ENCODE peak calls at places on chromosomes 3 and 15, in ten cellular contexts. One of them, this sample, is unnamed.

GRCh38 chr3:51686512-51687215 is 15.6 kb downstream of the TEX264 start:
- DNase-seq in ovary: no peak
- DNase-seq in prostate gland: no peak
- DNase-seq in endothelial cell: no peak
- DNase-seq in cardiac fibroblast: peak
- DNase-seq in fibroblast of lung: no peak
- DNase-seq in lower lobe of right lung: peak
- DNase-seq in CD8-positive, alpha-beta T cell: peak
- DNase-seq in foreskin keratinocyte: peak
- DNase-seq in nephron progenitor cell: no peak
- DNase-seq in this sample: no peak

GRCh38 chr3:58306662-58307286 is 454 bp downstream of the HTD2 start:
- DNase-seq in ovary: peak
- DNase-seq in prostate gland: peak
- DNase-seq in endothelial cell: peak
- DNase-seq in cardiac fibroblast: peak
- DNase-seq in fibroblast of lung: peak
- DNase-seq in lower lobe of right lung: peak
- DNase-seq in CD8-positive, alpha-beta T cell: no peak
- DNase-seq in foreskin keratinocyte: peak
- DNase-seq in nephron progenitor cell: peak
- DNase-seq in this sample: peak

GRCh38 chr3:195238626-195239118 is 32.3 kb downstream of the XXYLT1 start:
- DNase-seq in ovary: no peak
- DNase-seq in prostate gland: no peak
- DNase-seq in endothelial cell: no peak
- DNase-seq in cardiac fibroblast: peak
- DNase-seq in fibroblast of lung: peak
- DNase-seq in lower lobe of right lung: peak
- DNase-seq in CD8-positive, alpha-beta T cell: no peak
- DNase-seq in foreskin keratinocyte: no peak
- DNase-seq in nephron progenitor cell: no peak
- DNase-seq in this sample: peak

GRCh38 chr15:40766194-40766830 is 2.4 kb downstream of the GCHFR start:
- DNase-seq in ovary: no peak
- DNase-seq in prostate gland: no peak
- DNase-seq in endothelial cell: no peak
- DNase-seq in cardiac fibroblast: peak
- DNase-seq in fibroblast of lung: no peak
- DNase-seq in lower lobe of right lung: peak
- DNase-seq in CD8-positive, alpha-beta T cell: no peak
- DNase-seq in foreskin keratinocyte: peak
- DNase-seq in nephron progenitor cell: no peak
- DNase-seq in this sample: peak

GRCh38 chr15:52673312-52673711 is 5.9 kb downstream of the ATOSA start:
- DNase-seq in ovary: no peak
- DNase-seq in prostate gland: no peak
- DNase-seq in endothelial cell: no peak
- DNase-seq in cardiac fibroblast: no peak
- DNase-seq in fibroblast of lung: no peak
- DNase-seq in lower lobe of right lung: no peak
- DNase-seq in CD8-positive, alpha-beta T cell: no peak
- DNase-seq in foreskin keratinocyte: no peak
- DNase-seq in nephron progenitor cell: no peak
- DNase-seq in this sample: no peak

GRCh38 chr15:78360426-78360825 is 20.3 kb downstream of the CRABP1 start:
- DNase-seq in ovary: no peak
- DNase-seq in prostate gland: no peak
- DNase-seq in endothelial cell: no peak
- DNase-seq in cardiac fibroblast: no peak
- DNase-seq in fibroblast of lung: no peak
- DNase-seq in lower lobe of right lung: no peak
- DNase-seq in CD8-positive, alpha-beta T cell: no peak
- DNase-seq in foreskin keratinocyte: no peak
- DNase-seq in nephron progenitor cell: peak
- DNase-seq in this sample: no peak

GRCh38 chr3:20250314-20250713 is 64.3 kb upstream of the SGO1 start:
- DNase-seq in ovary: no peak
- DNase-seq in prostate gland: no peak
- DNase-seq in endothelial cell: no peak
- DNase-seq in cardiac fibroblast: no peak
- DNase-seq in fibroblast of lung: no peak
- DNase-seq in lower lobe of right lung: no peak
- DNase-seq in CD8-positive, alpha-beta T cell: no peak
- DNase-seq in foreskin keratinocyte: no peak
- DNase-seq in nephron progenitor cell: no peak
- DNase-seq in this sample: no peak

GRCh38 chr15:100690032-100690785 is 87.8 kb downstream of the ASB7 start:
- DNase-seq in ovary: no peak
- DNase-seq in prostate gland: no peak
- DNase-seq in endothelial cell: no peak
- DNase-seq in cardiac fibroblast: no peak
- DNase-seq in fibroblast of lung: no peak
- DNase-seq in lower lobe of right lung: no peak
- DNase-seq in CD8-positive, alpha-beta T cell: no peak
- DNase-seq in foreskin keratinocyte: no peak
- DNase-seq in nephron progenitor cell: no peak
- DNase-seq in this sample: no peak

GRCh38 chr15:82768414-82769081 is 37.3 kb downstream of the FSD2 start:
- DNase-seq in ovary: no peak
- DNase-seq in prostate gland: no peak
- DNase-seq in endothelial cell: no peak
- DNase-seq in cardiac fibroblast: no peak
- DNase-seq in fibroblast of lung: peak
- DNase-seq in lower lobe of right lung: no peak
- DNase-seq in CD8-positive, alpha-beta T cell: no peak
- DNase-seq in foreskin keratinocyte: no peak
- DNase-seq in nephron progenitor cell: no peak
- DNase-seq in this sample: no peak

GRCh38 chr3:177742273-177742672 is 545.0 kb upstream of the TBL1XR1 start:
- DNase-seq in ovary: no peak
- DNase-seq in prostate gland: no peak
- DNase-seq in endothelial cell: no peak
- DNase-seq in cardiac fibroblast: no peak
- DNase-seq in fibroblast of lung: no peak
- DNase-seq in lower lobe of right lung: no peak
- DNase-seq in CD8-positive, alpha-beta T cell: no peak
- DNase-seq in foreskin keratinocyte: no peak
- DNase-seq in nephron progenitor cell: no peak
- DNase-seq in this sample: no peak

GRCh38 chr3:108202834-108203233 is 19.4 kb downstream of the IFT57 start:
- DNase-seq in ovary: no peak
- DNase-seq in prostate gland: no peak
- DNase-seq in endothelial cell: no peak
- DNase-seq in cardiac fibroblast: peak
- DNase-seq in fibroblast of lung: no peak
- DNase-seq in lower lobe of right lung: no peak
- DNase-seq in CD8-positive, alpha-beta T cell: no peak
- DNase-seq in foreskin keratinocyte: no peak
- DNase-seq in nephron progenitor cell: no peak
- DNase-seq in this sample: no peak

GRCh38 chr3:177236704-177237103 is 39.4 kb upstream of the TBL1XR1 start:
- DNase-seq in ovary: no peak
- DNase-seq in prostate gland: no peak
- DNase-seq in endothelial cell: no peak
- DNase-seq in cardiac fibroblast: peak
- DNase-seq in fibroblast of lung: no peak
- DNase-seq in lower lobe of right lung: no peak
- DNase-seq in CD8-positive, alpha-beta T cell: no peak
- DNase-seq in foreskin keratinocyte: peak
- DNase-seq in nephron progenitor cell: no peak
- DNase-seq in this sample: no peak

GRCh38 chr3:179269152-179269707 is 18.3 kb upstream of the KCNMB3 start:
- DNase-seq in ovary: no peak
- DNase-seq in prostate gland: no peak
- DNase-seq in endothelial cell: no peak
- DNase-seq in cardiac fibroblast: no peak
- DNase-seq in fibroblast of lung: no peak
- DNase-seq in lower lobe of right lung: no peak
- DNase-seq in CD8-positive, alpha-beta T cell: no peak
- DNase-seq in foreskin keratinocyte: no peak
- DNase-seq in nephron progenitor cell: no peak
- DNase-seq in this sample: no peak

GRCh38 chr3:179276743-179277142 is 25.8 kb upstream of the KCNMB3 start:
- DNase-seq in ovary: no peak
- DNase-seq in prostate gland: no peak
- DNase-seq in endothelial cell: no peak
- DNase-seq in cardiac fibroblast: no peak
- DNase-seq in fibroblast of lung: no peak
- DNase-seq in lower lobe of right lung: no peak
- DNase-seq in CD8-positive, alpha-beta T cell: no peak
- DNase-seq in foreskin keratinocyte: no peak
- DNase-seq in nephron progenitor cell: no peak
- DNase-seq in this sample: no peak

GRCh38 chr3:179276001-179276400 is 25.1 kb upstream of the KCNMB3 start:
- DNase-seq in ovary: no peak
- DNase-seq in prostate gland: no peak
- DNase-seq in endothelial cell: no peak
- DNase-seq in cardiac fibroblast: no peak
- DNase-seq in fibroblast of lung: no peak
- DNase-seq in lower lobe of right lung: no peak
- DNase-seq in CD8-positive, alpha-beta T cell: no peak
- DNase-seq in foreskin keratinocyte: no peak
- DNase-seq in nephron progenitor cell: no peak
- DNase-seq in this sample: no peak

GRCh38 chr3:179268400-179269051 is 17.6 kb upstream of the KCNMB3 start:
- DNase-seq in ovary: no peak
- DNase-seq in prostate gland: no peak
- DNase-seq in endothelial cell: no peak
- DNase-seq in cardiac fibroblast: no peak
- DNase-seq in fibroblast of lung: no peak
- DNase-seq in lower lobe of right lung: no peak
- DNase-seq in CD8-positive, alpha-beta T cell: no peak
- DNase-seq in foreskin keratinocyte: no peak
- DNase-seq in nephron progenitor cell: no peak
- DNase-seq in this sample: no peak

GRCh38 chr3:179272385-179272784 is 21.5 kb upstream of the KCNMB3 start:
- DNase-seq in ovary: no peak
- DNase-seq in prostate gland: no peak
- DNase-seq in endothelial cell: peak
- DNase-seq in cardiac fibroblast: peak
- DNase-seq in fibroblast of lung: peak
- DNase-seq in lower lobe of right lung: no peak
- DNase-seq in CD8-positive, alpha-beta T cell: no peak
- DNase-seq in foreskin keratinocyte: no peak
- DNase-seq in nephron progenitor cell: no peak
- DNase-seq in this sample: peak
- TF ChIP-seq CTCF in ovary: no peak
- TF ChIP-seq CTCF in prostate gland: no peak
- TF ChIP-seq CTCF in endothelial cell: no peak
- TF ChIP-seq CTCF in cardiac fibroblast: peak
- TF ChIP-seq CTCF in fibroblast of lung: peak
- TF ChIP-seq CTCF in lower lobe of right lung: peak
- TF ChIP-seq CTCF in CD8-positive, alpha-beta T cell: no peak
- TF ChIP-seq CTCF in foreskin keratinocyte: peak
- TF ChIP-seq CTCF in nephron progenitor cell: no peak
- TF ChIP-seq CTCF in this sample: peak

DNA sequence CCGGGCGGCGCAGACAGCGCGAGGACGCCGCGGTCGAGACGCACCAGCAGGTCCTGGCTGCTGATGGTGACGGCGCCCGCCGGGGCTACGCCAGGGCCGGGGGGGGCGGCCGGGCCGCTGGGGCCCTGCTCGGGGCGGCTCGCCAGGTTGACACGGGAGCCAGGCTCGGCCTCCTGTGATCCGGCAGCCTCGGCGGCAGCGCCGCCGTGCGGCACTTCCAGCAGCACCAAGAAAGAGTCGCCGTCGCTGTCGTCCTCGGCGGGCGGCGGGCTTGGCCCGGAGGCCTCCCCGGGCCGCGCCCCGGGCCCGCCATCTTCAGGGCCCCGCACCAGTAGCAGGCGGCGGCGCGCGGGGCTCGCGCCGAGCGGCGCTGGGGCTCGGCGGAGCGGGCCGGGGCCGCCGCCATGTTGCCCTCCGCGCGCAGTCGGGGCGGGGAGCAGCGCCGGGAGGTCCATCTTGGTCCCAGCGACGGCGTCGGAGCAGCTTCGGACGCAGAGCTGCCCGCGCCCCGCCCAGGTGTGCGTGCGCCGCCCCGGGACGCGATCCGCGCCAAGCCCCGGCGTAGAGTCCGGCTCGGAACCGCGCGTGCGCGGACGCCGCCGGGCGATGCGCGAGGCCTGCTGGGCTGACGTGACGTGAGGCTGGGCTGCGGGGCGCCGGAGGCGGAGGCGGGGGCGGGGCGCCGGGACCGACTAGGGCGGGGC is at the start of gene ZXDC:
- DNase-seq in ovary: peak
- DNase-seq in prostate gland: peak
- DNase-seq in endothelial cell: peak
- DNase-seq in cardiac fibroblast: peak
- DNase-seq in fibroblast of lung: peak
- DNase-seq in lower lobe of right lung: peak
- DNase-seq in CD8-positive, alpha-beta T cell: peak
- DNase-seq in foreskin keratinocyte: peak
- DNase-seq in nephron progenitor cell: peak
- DNase-seq in this sample: peak
- TF ChIP-seq CTCF in ovary: no peak
- TF ChIP-seq CTCF in prostate gland: peak
- TF ChIP-seq CTCF in endothelial cell: peak
- TF ChIP-seq CTCF in cardiac fibroblast: no peak
- TF ChIP-seq CTCF in fibroblast of lung: peak
- TF ChIP-seq CTCF in lower lobe of right lung: peak
- TF ChIP-seq CTCF in CD8-positive, alpha-beta T cell: peak
- TF ChIP-seq CTCF in foreskin keratinocyte: peak
- TF ChIP-seq CTCF in nephron progenitor cell: no peak
- TF ChIP-seq CTCF in this sample: peak

DNA sequence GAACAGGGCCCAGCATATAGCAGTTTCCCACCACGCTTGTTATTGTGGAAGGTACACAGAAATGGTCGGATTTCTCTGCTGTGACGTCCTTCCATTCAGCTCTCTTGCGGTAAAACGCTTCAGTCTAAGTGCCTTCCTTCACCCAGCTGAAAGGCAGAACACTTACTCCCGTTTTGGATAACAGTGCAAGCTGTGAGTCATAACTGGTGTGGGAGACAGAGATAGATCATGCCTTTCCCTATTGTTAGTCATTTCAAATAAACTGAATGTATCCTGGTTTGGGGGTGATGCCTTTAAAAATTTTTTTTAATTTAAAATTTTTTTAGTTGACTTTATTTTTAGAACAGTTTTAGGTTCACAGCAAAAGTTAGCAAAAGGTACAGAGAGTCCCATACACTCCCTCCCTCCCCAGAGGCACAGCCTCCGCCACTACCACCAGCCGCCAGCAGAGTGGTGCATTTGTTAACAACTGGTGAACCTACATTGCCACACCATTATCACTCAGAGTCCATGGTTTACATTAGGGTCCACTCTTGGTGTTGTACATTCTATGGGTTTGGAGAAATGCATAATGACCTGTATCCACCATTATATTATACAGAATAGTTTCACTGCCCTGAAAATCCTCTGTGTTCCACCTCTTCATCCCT is 94.9 kb upstream of the NSMCE3 start:
- DNase-seq in ovary: no peak
- DNase-seq in prostate gland: no peak
- DNase-seq in endothelial cell: no peak
- DNase-seq in cardiac fibroblast: peak
- DNase-seq in fibroblast of lung: peak
- DNase-seq in lower lobe of right lung: no peak
- DNase-seq in CD8-positive, alpha-beta T cell: no peak
- DNase-seq in foreskin keratinocyte: peak
- DNase-seq in nephron progenitor cell: no peak
- DNase-seq in this sample: peak
- TF ChIP-seq CTCF in ovary: no peak
- TF ChIP-seq CTCF in prostate gland: no peak
- TF ChIP-seq CTCF in endothelial cell: peak
- TF ChIP-seq CTCF in cardiac fibroblast: peak
- TF ChIP-seq CTCF in fibroblast of lung: no peak
- TF ChIP-seq CTCF in lower lobe of right lung: no peak
- TF ChIP-seq CTCF in CD8-positive, alpha-beta T cell: no peak
- TF ChIP-seq CTCF in foreskin keratinocyte: peak
- TF ChIP-seq CTCF in nephron progenitor cell: peak
- TF ChIP-seq CTCF in this sample: peak

GRCh38 chr15:74382004-74382816 is 14.8 kb upstream of the CYP11A1 start:
- DNase-seq in ovary: peak
- DNase-seq in prostate gland: peak
- DNase-seq in endothelial cell: peak
- DNase-seq in cardiac fibroblast: peak
- DNase-seq in fibroblast of lung: peak
- DNase-seq in lower lobe of right lung: peak
- DNase-seq in CD8-positive, alpha-beta T cell: peak
- DNase-seq in foreskin keratinocyte: peak
- DNase-seq in nephron progenitor cell: peak
- DNase-seq in this sample: peak
- TF ChIP-seq CTCF in ovary: peak
- TF ChIP-seq CTCF in prostate gland: peak
- TF ChIP-seq CTCF in endothelial cell: peak
- TF ChIP-seq CTCF in cardiac fibroblast: peak
- TF ChIP-seq CTCF in fibroblast of lung: peak
- TF ChIP-seq CTCF in lower lobe of right lung: peak
- TF ChIP-seq CTCF in CD8-positive, alpha-beta T cell: peak
- TF ChIP-seq CTCF in foreskin keratinocyte: peak
- TF ChIP-seq CTCF in nephron progenitor cell: peak
- TF ChIP-seq CTCF in this sample: peak